ENCODE peak calls at places on chromosomes 11 and 22, in seven cellular contexts. One of them, this sample, is unnamed.

GRCh38 chr11:125214466-125215204 is 50.1 kb downstream of the PKNOX2 start:
- DNase-seq in upper lobe of left lung: no peak
- DNase-seq in sigmoid colon: no peak
- DNase-seq in endodermal cell: no peak
- DNase-seq in spleen: peak; percentile 59
- DNase-seq in body of pancreas: no peak
- DNase-seq in tibial nerve: no peak
- DNase-seq in this sample: no peak

GRCh38 chr22:50376064-50376747 is 33.1 kb downstream of the PPP6R2 start:
- DNase-seq in upper lobe of left lung: peak; percentile 44
- DNase-seq in sigmoid colon: no peak
- DNase-seq in endodermal cell: no peak
- DNase-seq in spleen: peak; percentile 25
- DNase-seq in body of pancreas: no peak
- DNase-seq in tibial nerve: no peak
- DNase-seq in this sample: no peak

GRCh38 chr22:48706934-48707748 is 1120.5 kb downstream of the BRD1 start:
- DNase-seq in upper lobe of left lung: no peak
- DNase-seq in sigmoid colon: peak; percentile 52
- DNase-seq in endodermal cell: no peak
- DNase-seq in spleen: peak; percentile 57
- DNase-seq in body of pancreas: no peak
- DNase-seq in tibial nerve: no peak
- DNase-seq in this sample: no peak

GRCh38 chr22:32888976-32889375 is 87.5 kb downstream of the TIMP3 start:
- DNase-seq in upper lobe of left lung: no peak
- DNase-seq in sigmoid colon: no peak
- DNase-seq in endodermal cell: no peak
- DNase-seq in spleen: no peak
- DNase-seq in body of pancreas: no peak
- DNase-seq in tibial nerve: no peak
- DNase-seq in this sample: no peak

GRCh38 chr11:3231851-3232744 is at the start of gene MRGPRE:
- DNase-seq in upper lobe of left lung: peak; percentile 18
- DNase-seq in sigmoid colon: peak; percentile 61
- DNase-seq in endodermal cell: peak; percentile 47
- DNase-seq in spleen: peak; percentile 73
- DNase-seq in body of pancreas: no peak
- DNase-seq in tibial nerve: no peak
- DNase-seq in this sample: peak; percentile 7

GRCh38 chr11:46112961-46113617 is 8.2 kb downstream of the PHF21A start:
- DNase-seq in upper lobe of left lung: peak; percentile 39
- DNase-seq in sigmoid colon: no peak
- DNase-seq in endodermal cell: no peak
- DNase-seq in spleen: no peak
- DNase-seq in body of pancreas: peak; percentile 26
- DNase-seq in tibial nerve: no peak
- DNase-seq in this sample: peak; percentile 77

GRCh38 chr22:23837911-23838685 is 708 bp downstream of the DERL3 start:
- DNase-seq in upper lobe of left lung: no peak
- DNase-seq in sigmoid colon: no peak
- DNase-seq in endodermal cell: peak; percentile 60
- DNase-seq in spleen: peak; percentile 88
- DNase-seq in body of pancreas: no peak
- DNase-seq in tibial nerve: no peak
- DNase-seq in this sample: no peak

GRCh38 chr11:17596310-17596669 is 49.2 kb downstream of the OTOG start:
- DNase-seq in upper lobe of left lung: peak; percentile 5
- DNase-seq in sigmoid colon: no peak
- DNase-seq in endodermal cell: peak; percentile 24
- DNase-seq in spleen: peak; percentile 45
- DNase-seq in body of pancreas: no peak
- DNase-seq in tibial nerve: no peak
- DNase-seq in this sample: no peak

GRCh38 chr22:24146791-24147353 is 34.4 kb upstream of the SUSD2 start:
- DNase-seq in upper lobe of left lung: no peak
- DNase-seq in sigmoid colon: peak; percentile 84
- DNase-seq in endodermal cell: peak; percentile 68
- DNase-seq in spleen: no peak
- DNase-seq in body of pancreas: peak; percentile 30
- DNase-seq in tibial nerve: no peak
- DNase-seq in this sample: no peak

GRCh38 chr11:67371549-67372231 is 1.7 kb downstream of the CLCF1 start:
- DNase-seq in upper lobe of left lung: peak; percentile 53
- DNase-seq in sigmoid colon: peak; percentile 78
- DNase-seq in endodermal cell: peak; percentile 85
- DNase-seq in spleen: peak; percentile 83
- DNase-seq in body of pancreas: peak; percentile 50
- DNase-seq in tibial nerve: no peak
- DNase-seq in this sample: peak; percentile 46

DNA sequence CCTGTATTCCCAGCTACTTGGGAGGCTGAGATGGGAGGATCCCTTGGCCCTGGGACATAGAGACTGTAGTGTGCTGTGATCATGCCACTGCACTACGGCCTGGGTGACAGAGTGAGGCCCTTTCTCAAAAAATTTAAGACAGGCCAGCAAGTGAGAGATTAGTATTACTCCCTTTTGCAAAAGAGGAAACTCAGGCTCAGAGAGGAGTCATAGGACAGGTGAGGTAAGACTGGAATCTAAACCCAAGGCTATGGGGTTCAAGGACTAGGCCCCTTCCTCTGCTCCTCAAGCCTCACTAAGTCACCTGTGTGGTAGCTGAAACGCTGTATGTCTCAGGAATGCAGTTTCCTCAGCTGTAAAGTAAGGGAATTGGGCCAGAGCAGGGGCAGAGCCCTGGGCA is 1.6 kb upstream of the P2RY2 start:
- DNase-seq in upper lobe of left lung: no peak
- DNase-seq in sigmoid colon: no peak
- DNase-seq in endodermal cell: no peak
- DNase-seq in spleen: no peak
- DNase-seq in body of pancreas: no peak
- DNase-seq in tibial nerve: no peak
- DNase-seq in this sample: no peak
- H3K4me1 ChIP-seq in upper lobe of left lung: peaks cover 25% of the 10 kb centered on the region
- H3K4me1 ChIP-seq in sigmoid colon: peaks cover 13% of the 10 kb centered on the region
- H3K4me1 ChIP-seq in endodermal cell: peaks cover 8% of the 10 kb centered on the region
- H3K4me1 ChIP-seq in spleen: peaks cover 67% of the 10 kb centered on the region
- H3K4me1 ChIP-seq in body of pancreas: peaks cover 23% of the 10 kb centered on the region
- H3K4me1 ChIP-seq in tibial nerve: peaks cover 4% of the 10 kb centered on the region
- H3K4me1 ChIP-seq in this sample: peaks cover 6% of the 10 kb centered on the region

GRCh38 chr11:62359475-62359874 is 22.2 kb downstream of the ASRGL1 start:
- DNase-seq in upper lobe of left lung: no peak
- DNase-seq in sigmoid colon: no peak
- DNase-seq in endodermal cell: no peak
- DNase-seq in spleen: no peak
- DNase-seq in body of pancreas: no peak
- DNase-seq in tibial nerve: no peak
- DNase-seq in this sample: no peak

GRCh38 chr11:62352355-62353336 is 15.4 kb downstream of the ASRGL1 start:
- DNase-seq in upper lobe of left lung: no peak
- DNase-seq in sigmoid colon: no peak
- DNase-seq in endodermal cell: no peak
- DNase-seq in spleen: no peak
- DNase-seq in body of pancreas: no peak
- DNase-seq in tibial nerve: no peak
- DNase-seq in this sample: no peak

GRCh38 chr11:62360685-62361084 is 23.4 kb downstream of the ASRGL1 start:
- DNase-seq in upper lobe of left lung: no peak
- DNase-seq in sigmoid colon: no peak
- DNase-seq in endodermal cell: no peak
- DNase-seq in spleen: no peak
- DNase-seq in body of pancreas: no peak
- DNase-seq in tibial nerve: no peak
- DNase-seq in this sample: no peak

GRCh38 chr11:62353841-62354240 is 16.6 kb downstream of the ASRGL1 start:
- DNase-seq in upper lobe of left lung: no peak
- DNase-seq in sigmoid colon: no peak
- DNase-seq in endodermal cell: no peak
- DNase-seq in spleen: no peak
- DNase-seq in body of pancreas: no peak
- DNase-seq in tibial nerve: no peak
- DNase-seq in this sample: no peak

GRCh38 chr11:62358273-62358672 is 21.0 kb downstream of the ASRGL1 start:
- DNase-seq in upper lobe of left lung: no peak
- DNase-seq in sigmoid colon: no peak
- DNase-seq in endodermal cell: no peak
- DNase-seq in spleen: no peak
- DNase-seq in body of pancreas: no peak
- DNase-seq in tibial nerve: no peak
- DNase-seq in this sample: no peak
- H3K36me3 ChIP-seq in upper lobe of left lung: peaks cover 7% of the 10 kb centered on the region
- H3K36me3 ChIP-seq in sigmoid colon: no peaks in the 10 kb centered on the region
- H3K36me3 ChIP-seq in endodermal cell: peaks cover 54% of the 10 kb centered on the region
- H3K36me3 ChIP-seq in spleen: no peaks in the 10 kb centered on the region
- H3K36me3 ChIP-seq in body of pancreas: peaks cover 2% of the 10 kb centered on the region
- H3K36me3 ChIP-seq in tibial nerve: no peaks in the 10 kb centered on the region
- H3K36me3 ChIP-seq in this sample: no peaks in the 10 kb centered on the region

GRCh38 chr11:101010899-101011298 is 118.7 kb downstream of the PGR start:
- DNase-seq in upper lobe of left lung: no peak
- DNase-seq in sigmoid colon: no peak
- DNase-seq in endodermal cell: peak; percentile 78
- DNase-seq in spleen: no peak
- DNase-seq in body of pancreas: no peak
- DNase-seq in tibial nerve: no peak
- DNase-seq in this sample: no peak

GRCh38 chr11:101019870-101020269 is 109.7 kb downstream of the PGR start:
- DNase-seq in upper lobe of left lung: no peak
- DNase-seq in sigmoid colon: no peak
- DNase-seq in endodermal cell: no peak
- DNase-seq in spleen: no peak
- DNase-seq in body of pancreas: no peak
- DNase-seq in tibial nerve: no peak
- DNase-seq in this sample: no peak

GRCh38 chr11:101009685-101010055 is 119.9 kb downstream of the PGR start:
- DNase-seq in upper lobe of left lung: no peak
- DNase-seq in sigmoid colon: no peak
- DNase-seq in endodermal cell: no peak
- DNase-seq in spleen: no peak
- DNase-seq in body of pancreas: no peak
- DNase-seq in tibial nerve: no peak
- DNase-seq in this sample: no peak

GRCh38 chr11:101011881-101012280 is 117.7 kb downstream of the PGR start:
- DNase-seq in upper lobe of left lung: no peak
- DNase-seq in sigmoid colon: no peak
- DNase-seq in endodermal cell: no peak
- DNase-seq in spleen: no peak
- DNase-seq in body of pancreas: no peak
- DNase-seq in tibial nerve: no peak
- DNase-seq in this sample: no peak

DNA sequence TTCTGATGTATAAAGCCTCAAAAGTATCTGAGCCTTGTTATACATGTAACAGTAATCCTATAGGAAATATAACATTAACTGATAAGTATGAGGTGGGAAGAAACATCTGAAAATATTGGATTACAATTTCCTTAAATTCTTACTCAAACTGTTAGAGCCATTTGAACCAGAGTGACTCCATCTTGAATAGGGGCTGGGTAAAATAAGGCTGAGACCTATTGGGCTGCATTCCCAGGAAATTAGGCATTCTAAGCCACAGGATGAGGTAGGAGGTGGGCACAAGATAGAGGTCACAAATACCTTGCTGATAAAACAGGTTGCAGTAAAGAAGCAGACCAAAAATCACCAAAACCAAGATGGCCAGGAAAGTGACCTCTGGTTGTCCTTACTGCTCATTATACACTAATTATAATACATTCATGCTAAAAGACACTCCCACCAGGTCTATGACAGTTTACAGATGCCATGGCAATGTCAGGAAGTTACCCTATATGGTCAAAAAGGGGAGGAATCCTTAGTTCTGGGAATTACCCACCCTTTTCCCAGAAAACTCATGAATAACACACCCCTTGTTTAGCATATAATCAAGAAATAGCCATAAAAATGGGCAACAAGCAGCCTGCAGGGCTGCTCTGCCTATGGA is 114.9 kb downstream of the PGR start:
- DNase-seq in upper lobe of left lung: no peak
- DNase-seq in sigmoid colon: no peak
- DNase-seq in endodermal cell: no peak
- DNase-seq in spleen: no peak
- DNase-seq in body of pancreas: no peak
- DNase-seq in tibial nerve: no peak
- DNase-seq in this sample: no peak
- H3K4me3 ChIP-seq in upper lobe of left lung: no peak overlapping the region
- H3K4me3 ChIP-seq in sigmoid colon: no peak overlapping the region
- H3K4me3 ChIP-seq in endodermal cell: no peak overlapping the region
- H3K4me3 ChIP-seq in spleen: no peak overlapping the region
- H3K4me3 ChIP-seq in body of pancreas: no peak overlapping the region
- H3K4me3 ChIP-seq in tibial nerve: no peak overlapping the region
- H3K4me3 ChIP-seq in this sample: no peak overlapping the region

GRCh38 chr22:40723396-40723933 is 44.2 kb downstream of the MCHR1 start:
- DNase-seq in upper lobe of left lung: no peak
- DNase-seq in sigmoid colon: no peak
- DNase-seq in endodermal cell: no peak
- DNase-seq in spleen: no peak
- DNase-seq in body of pancreas: no peak
- DNase-seq in tibial nerve: no peak
- DNase-seq in this sample: no peak
- H3K4me1 ChIP-seq in upper lobe of left lung: no peaks in the 10 kb centered on the region
- H3K4me1 ChIP-seq in sigmoid colon: peaks cover 11% of the 10 kb centered on the region
- H3K4me1 ChIP-seq in endodermal cell: no peaks in the 10 kb centered on the region
- H3K4me1 ChIP-seq in spleen: peaks cover 26% of the 10 kb centered on the region
- H3K4me1 ChIP-seq in body of pancreas: no peaks in the 10 kb centered on the region
- H3K4me1 ChIP-seq in tibial nerve: peaks cover 4% of the 10 kb centered on the region
- H3K4me1 ChIP-seq in this sample: no peaks in the 10 kb centered on the region

DNA sequence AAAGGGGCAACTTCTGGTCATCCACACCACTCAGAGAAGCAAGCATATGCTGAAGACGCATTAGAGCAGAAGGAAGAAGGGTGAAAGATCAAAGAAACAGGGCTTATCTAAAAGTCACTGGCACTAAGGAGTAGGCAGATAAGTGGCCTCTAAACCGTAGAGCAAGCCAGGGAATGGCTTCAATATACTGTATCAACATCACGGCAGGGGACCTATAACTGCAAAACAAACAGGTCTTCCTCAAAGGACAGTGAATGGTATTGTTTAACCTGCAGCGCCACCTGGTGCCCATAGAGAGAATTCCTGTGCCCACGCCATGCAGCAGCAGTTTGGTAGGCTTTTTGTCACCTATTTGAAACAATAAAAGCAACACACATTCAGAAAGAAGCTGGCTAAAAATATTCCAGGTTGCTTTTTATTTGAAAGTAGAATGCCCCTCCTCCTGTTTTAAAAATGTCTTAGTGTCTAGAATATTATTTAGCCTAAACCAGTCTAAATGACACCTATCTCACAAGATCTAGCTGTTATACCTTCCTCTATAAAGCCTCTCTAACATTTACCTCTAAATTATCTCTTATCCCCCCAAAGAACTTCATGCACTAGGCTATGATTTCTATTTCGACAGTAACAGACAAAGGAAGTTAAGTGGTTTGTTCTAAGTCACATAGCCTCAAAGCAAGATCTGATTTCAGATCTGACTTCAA is 21.8 kb downstream of the SNX19 start:
- DNase-seq in upper lobe of left lung: peak; percentile 60
- DNase-seq in sigmoid colon: peak; percentile 88
- DNase-seq in endodermal cell: peak; percentile 93
- DNase-seq in spleen: peak; percentile 84
- DNase-seq in body of pancreas: peak; percentile 62
- DNase-seq in tibial nerve: peak; percentile 46
- DNase-seq in this sample: peak; percentile 72
- H3K36me3 ChIP-seq in upper lobe of left lung: peaks cover 25% of the 10 kb centered on the region
- H3K36me3 ChIP-seq in sigmoid colon: peaks cover 1% of the 10 kb centered on the region
- H3K36me3 ChIP-seq in endodermal cell: peaks cover 45% of the 10 kb centered on the region
- H3K36me3 ChIP-seq in spleen: peaks cover 63% of the 10 kb centered on the region
- H3K36me3 ChIP-seq in body of pancreas: peaks cover 17% of the 10 kb centered on the region
- H3K36me3 ChIP-seq in tibial nerve: peaks cover 20% of the 10 kb centered on the region
- H3K36me3 ChIP-seq in this sample: peaks cover 25% of the 10 kb centered on the region